ENCODE peak calls at places on chromosomes 4 and X, in six cellular contexts. D is endothelial cell, Q is WTC11, E is coronary artery, O is RCC 7860, J is kidney glomerular epithelial cell. G is an unnamed sample.

GRCh38 chrX:11781133-11781532 is 23.1 kb downstream of the MSL3 start:
- DNase-seq in D (no peak), Q (no peak), E (no peak), O (no peak), J (no peak), G (no peak)

GRCh38 chr4:125315571-125316390 is 1.0 kb downstream of the FAT4 start:
- DNase-seq in D (peak; percentile 65), Q (peak; percentile 72), E (peak; percentile 75), O (no peak), J (peak; percentile 31), G (no peak)

GRCh38 chrX:43661521-43662240 is 5.6 kb downstream of the MAOA start:
- DNase-seq in D (no peak), Q (no peak), E (no peak), O (no peak), J (no peak), G (no peak)

GRCh38 chr4:101022151-101023024 is 324.9 kb downstream of the PPP3CA start:
- DNase-seq in D (no peak), Q (no peak), E (no peak), O (no peak), J (no peak), G (no peak)

GRCh38 chrX:63354484-63354883 is 3.4 kb upstream of the SPIN4 start:
- DNase-seq in D (no peak), Q (no peak), E (no peak), O (no peak), J (no peak), G (no peak)

GRCh38 chr4:128424524-128425195 is 137.0 kb upstream of the PGRMC2 start:
- DNase-seq in D (no peak), Q (no peak), E (no peak), O (peak; percentile 47), J (no peak), G (no peak)

GRCh38 chr4:42627887-42628646 is 28.8 kb downstream of the ATP8A1 start:
- DNase-seq in D (no peak), Q (no peak), E (peak; percentile 79), O (no peak), J (no peak), G (no peak)

GRCh38 chrX:70007946-70008345 is 41.8 kb downstream of the AWAT2 start:
- DNase-seq in D (no peak), Q (no peak), E (no peak), O (no peak), J (no peak), G (no peak)

GRCh38 chrX:475926-476723 is 89.4 kb upstream of the PPP2R3B start:
- DNase-seq in D (no peak), Q (peak; percentile 50), E (no peak), O (no peak), J (no peak), G (no peak)

GRCh38 chr4:121380448-121381147 is at the start of gene QRFPR:
- DNase-seq in D (peak; percentile 38), Q (peak; percentile 58), E (no peak), O (peak; percentile 5), J (no peak), G (no peak)

GRCh38 chr4:53558061-53558801 is 33.1 kb downstream of the LNX1 start:
- DNase-seq in D (no peak), Q (no peak), E (no peak), O (no peak), J (no peak), G (no peak)

GRCh38 chr4:164210377-164210776 is 543.6 kb upstream of the SMIM31 start:
- DNase-seq in D (no peak), Q (no peak), E (no peak), O (no peak), J (no peak), G (no peak)

GRCh38 chrX:64850371-64851082 is 125.7 kb downstream of the ZC4H2 start:
- DNase-seq in D (no peak), Q (no peak), E (no peak), O (no peak), J (no peak), G (no peak)

GRCh38 chr4:158535130-158535614 is 13.5 kb downstream of the RXFP1 start:
- DNase-seq in D (no peak), Q (no peak), E (no peak), O (peak; percentile 56), J (peak; percentile 38), G (no peak)

GRCh38 chrX:103488332-103488731 is 31.0 kb downstream of the RAB40A start:
- DNase-seq in D (no peak), Q (no peak), E (no peak), O (no peak), J (no peak), G (no peak)

GRCh38 chrX:54043084-54043483 is 1.2 kb downstream of the PHF8 start:
- DNase-seq in D (no peak), Q (no peak), E (no peak), O (no peak), J (no peak), G (no peak)

GRCh38 chr4:165312506-165312905 is 15.0 kb upstream of the MSMO1 start:
- DNase-seq in D (no peak), Q (no peak), E (no peak), O (no peak), J (no peak), G (no peak)

GRCh38 chr4:151429957-151430548 is 21.1 kb downstream of the FHIP1A start:
- DNase-seq in D (no peak), Q (no peak), E (no peak), O (no peak), J (no peak), G (no peak)

GRCh38 chrX:147550217-147550616 is 361.5 kb upstream of the FMR1 start:
- DNase-seq in D (peak; percentile 40), Q (no peak), E (no peak), O (no peak), J (no peak), G (peak; percentile 13)